ENCODE peak calls at places on chromosomes 16 and 17, in four cellular contexts. J is fibroblast of lung, S is adrenal gland, Q is tibial nerve. X is an unnamed sample.

GRCh38 chr17:44324092-44324570 is 492 bp downstream of the SLC25A39 start:
- DNase-seq in J (no peak), S (no peak), Q (no peak), X (no peak)

GRCh38 chr17:29504711-29505110 is 62.1 kb downstream of the ABHD15 start:
- DNase-seq in J (peak; percentile 46), S (no peak), Q (no peak), X (no peak)

GRCh38 chr17:58284613-58285421 is 4.1 kb upstream of the MPO start:
- DNase-seq in J (no peak), S (no peak), Q (no peak), X (no peak)

GRCh38 chr17:27361695-27362094 is 67.8 kb downstream of the WSB1 start:
- DNase-seq in J (no peak), S (no peak), Q (no peak), X (no peak)

GRCh38 chr17:82972836-82973372 is 106.5 kb upstream of the METRNL start:
- DNase-seq in J (no peak), S (no peak), Q (no peak), X (no peak)

GRCh38 chr17:4858880-4859260 is 25.7 kb downstream of the MINK1 start:
- DNase-seq in J (no peak), S (peak; percentile 84), Q (no peak), X (peak; percentile 87)

GRCh38 chr17:3838206-3838605 is 7.8 kb downstream of the NCBP3 start:
- DNase-seq in J (no peak), S (no peak), Q (no peak), X (peak; percentile 38)

GRCh38 chr16:2963611-2964415 is at the start of gene KREMEN2:
- DNase-seq in J (no peak), S (no peak), Q (no peak), X (peak; percentile 91)

GRCh38 chr17:34312080-34312479 is 7.2 kb upstream of the CCL8 start:
- DNase-seq in J (peak; percentile 73), S (no peak), Q (no peak), X (no peak)

GRCh38 chr17:43931062-43931571 is 11.2 kb downstream of the PPY start:
- DNase-seq in J (no peak), S (no peak), Q (no peak), X (no peak)

GRCh38 chr17:49191917-49192741 is 18.2 kb downstream of the GNGT2 start:
- DNase-seq in J (peak; percentile 84), S (peak; percentile 98), Q (peak; percentile 94), X (peak; percentile 61)
- TF ChIP-seq CTCF in J (peak; percentile 28), S (no peak), Q (peak; percentile 26), X (peak; percentile 49)

GRCh38 chr17:12580640-12581039 is 85.0 kb upstream of the MYOCD start:
- DNase-seq in J (no peak), S (no peak), Q (no peak), X (no peak)
- H3K27ac ChIP-seq in J (no peak overlapping the region), S (no peak overlapping the region), Q (no peak overlapping the region), X (no peak overlapping the region)

DNA sequence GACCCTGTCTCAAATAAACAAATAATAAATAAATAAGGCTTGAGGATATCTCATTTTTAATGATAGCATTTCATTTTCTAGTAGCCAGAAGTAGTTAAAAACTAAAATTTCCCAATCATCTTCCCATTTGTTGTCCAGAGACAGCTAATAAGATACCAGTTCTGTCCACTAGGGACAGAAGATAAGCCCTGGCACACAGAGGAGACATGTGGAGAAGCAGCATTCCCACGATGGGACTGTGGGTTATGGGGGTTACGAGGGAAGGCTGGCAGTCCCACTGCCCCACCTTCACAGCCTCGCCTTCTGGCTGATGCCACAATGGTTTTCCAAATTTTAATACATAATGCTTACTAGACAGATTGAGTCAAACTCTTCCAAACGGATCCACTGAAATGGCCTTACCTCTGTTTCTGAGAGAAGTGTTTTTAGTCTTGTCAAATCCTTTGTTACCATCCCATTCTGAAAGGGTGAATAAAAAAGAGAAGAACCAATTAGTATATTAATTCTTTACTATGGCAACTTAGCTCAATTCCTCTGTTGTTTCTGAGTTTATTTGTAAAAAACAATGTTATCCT is 44.2 kb downstream of the HELZ start:
- DNase-seq in J (peak; percentile 11), S (no peak), Q (no peak), X (peak; percentile 43)
- TF ChIP-seq CTCF in J (peak; percentile 19), S (peak; percentile 20), Q (peak; percentile 18), X (peak; percentile 65)

GRCh38 chr16:84267380-84267779 is 27.3 kb upstream of the WFDC1 start:
- DNase-seq in J (no peak), S (no peak), Q (no peak), X (no peak)

GRCh38 chr16:84268661-84269060 is 26.0 kb upstream of the WFDC1 start:
- DNase-seq in J (no peak), S (no peak), Q (no peak), X (no peak)

GRCh38 chr16:84262939-84263338 is 23.1 kb upstream of the KCNG4 start:
- DNase-seq in J (no peak), S (no peak), Q (no peak), X (no peak)

GRCh38 chr16:84268231-84268630 is 26.4 kb upstream of the WFDC1 start:
- DNase-seq in J (no peak), S (no peak), Q (no peak), X (no peak)

GRCh38 chr16:84266451-84266850 is 26.6 kb upstream of the KCNG4 start:
- DNase-seq in J (peak; percentile 44), S (peak; percentile 88), Q (no peak), X (peak; percentile 62)
- H3K27ac ChIP-seq in J (no peak overlapping the region), S (no peak overlapping the region), Q (no peak overlapping the region), X (no peak overlapping the region)

X was measured in RWPE1.